ENCODE peak calls at places on chromosomes 6 and 20, in four cellular contexts. H, A, E and C are unnamed samples.

GRCh38 chr6:41392249-41392648 is 56.8 kb downstream of the NCR2 start:
- DNase-seq in H (no peak), A (no peak), E (no peak), C (no peak)

GRCh38 chr6:162705736-162706135 is 21.8 kb downstream of the PRKN start:
- DNase-seq in H (no peak), A (no peak), E (no peak), C (no peak)

GRCh38 chr20:16740365-16741072 is 7.6 kb upstream of the OTOR start:
- DNase-seq in H (no peak), A (no peak), E (no peak), C (no peak)

GRCh38 chr6:142926494-142927273 is 18.3 kb downstream of the HIVEP2 start:
- DNase-seq in H (peak; percentile 89), A (peak; percentile 64), E (peak; percentile 38), C (peak; percentile 72)

GRCh38 chr6:24574809-24575208 is 71.2 kb downstream of the KIAA0319 start:
- DNase-seq in H (no peak), A (peak; percentile 27), E (peak; percentile 13), C (no peak)

GRCh38 chr6:84037425-84038089 is 4.0 kb downstream of the MRAP2 start:
- DNase-seq in H (no peak), A (no peak), E (no peak), C (no peak)

GRCh38 chr6:117829594-117830319 is 77.3 kb upstream of the SLC35F1 start:
- DNase-seq in H (peak; percentile 15), A (no peak), E (peak; percentile 47), C (no peak)

GRCh38 chr20:6489361-6490154 is 277.9 kb upstream of the BMP2 start:
- DNase-seq in H (no peak), A (no peak), E (peak; percentile 97), C (no peak)

GRCh38 chr6:105429676-105430075 is 26.8 kb upstream of the PREP start:
- DNase-seq in H (no peak), A (no peak), E (no peak), C (no peak)

GRCh38 chr6:14673201-14673600 is 555.6 kb downstream of the CD83 start:
- DNase-seq in H (no peak), A (no peak), E (peak; percentile 27), C (no peak)

GRCh38 chr6:152296648-152297376 is 340.4 kb downstream of the SYNE1 start:
- DNase-seq in H (no peak), A (no peak), E (no peak), C (no peak)

GRCh38 chr20:46931699-46932098 is 37.1 kb downstream of the EYA2 start:
- DNase-seq in H (peak; percentile 11), A (no peak), E (no peak), C (no peak)

GRCh38 chr20:64192406-64192805 is 28.2 kb downstream of the MYT1 start:
- DNase-seq in H (no peak), A (no peak), E (no peak), C (no peak)

GRCh38 chr20:57699395-57699794 is 10.4 kb downstream of the PMEPA1 start:
- DNase-seq in H (no peak), A (no peak), E (no peak), C (no peak)

GRCh38 chr6:13384966-13385365 is 56.6 kb upstream of the TBC1D7 start:
- DNase-seq in H (peak; percentile 19), A (no peak), E (no peak), C (no peak)

GRCh38 chr6:157457787-157458186 is 76.8 kb downstream of the ZDHHC14 start:
- DNase-seq in H (no peak), A (no peak), E (no peak), C (no peak)

GRCh38 chr6:30914076-30914853 is at the start of gene VARS2:
- DNase-seq in H (peak; percentile 96), A (peak; percentile 96), E (peak; percentile 97), C (peak; percentile 98)
- TF ChIP-seq CTCF in H (peak; percentile 35), A (no peak), E (peak; percentile 50), C (no peak)

DNA sequence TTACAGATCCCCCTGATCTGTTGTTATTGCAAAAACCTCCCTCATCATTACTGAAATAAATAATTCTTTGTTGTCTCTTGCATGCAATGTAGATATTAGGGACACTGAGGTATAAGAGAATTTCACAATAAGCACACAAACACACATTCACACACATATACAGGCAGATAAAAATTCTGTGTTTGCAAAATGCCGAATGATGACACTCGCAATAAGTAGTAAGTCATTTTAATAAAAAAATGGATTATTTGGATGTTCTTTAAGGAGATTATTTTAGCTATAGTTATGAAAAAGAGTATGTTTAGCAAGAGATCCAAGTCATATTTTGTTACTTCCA is 13.6 kb downstream of the DEFB114 start:
- DNase-seq in H (no peak), A (no peak), E (no peak), C (no peak)
- TF ChIP-seq CTCF in H (no peak), A (no peak), E (no peak), C (no peak)

DNA sequence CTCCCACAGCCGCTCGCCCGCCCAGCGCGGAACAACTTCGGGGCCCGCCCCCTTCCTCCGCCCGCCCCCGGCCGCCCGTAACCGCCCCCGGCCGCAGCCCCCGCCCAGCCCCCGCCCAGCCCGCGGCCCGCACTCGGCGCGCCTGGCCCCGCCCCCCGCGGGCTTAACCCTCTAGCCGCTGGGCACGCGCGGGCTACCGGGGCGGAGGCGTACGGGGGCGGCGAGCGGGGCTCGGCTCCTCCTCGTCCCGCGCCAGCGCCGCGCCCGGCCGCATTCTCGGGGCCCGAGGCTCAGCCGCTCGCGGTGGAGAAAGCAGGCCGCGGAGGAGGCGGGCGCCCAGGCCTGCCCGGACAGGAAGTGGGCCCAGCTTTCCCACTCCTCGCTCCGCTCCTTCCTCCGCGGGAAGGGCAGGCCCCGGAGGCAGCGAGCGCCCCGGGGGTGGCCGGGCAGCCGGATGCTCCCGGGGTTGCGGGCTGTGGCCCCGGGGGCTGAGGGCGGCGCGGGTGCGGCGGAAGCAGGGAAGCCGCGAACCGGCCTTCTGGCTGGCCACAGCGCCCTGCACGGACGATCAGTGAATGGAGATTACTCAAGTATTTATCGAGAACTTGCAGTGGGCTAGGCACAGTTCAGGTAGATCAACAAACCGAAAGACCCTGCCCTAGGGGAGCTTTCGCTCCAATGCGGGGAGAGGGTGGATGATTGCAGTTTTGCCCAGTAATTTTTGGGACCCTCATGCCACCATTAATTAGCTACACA is at the start of gene TRAM2:
- DNase-seq in H (peak; percentile 90), A (peak; percentile 57), E (peak; percentile 81), C (peak; percentile 88)
- TF ChIP-seq CTCF in H (no peak), A (no peak), E (peak; percentile 29), C (no peak)

DNA sequence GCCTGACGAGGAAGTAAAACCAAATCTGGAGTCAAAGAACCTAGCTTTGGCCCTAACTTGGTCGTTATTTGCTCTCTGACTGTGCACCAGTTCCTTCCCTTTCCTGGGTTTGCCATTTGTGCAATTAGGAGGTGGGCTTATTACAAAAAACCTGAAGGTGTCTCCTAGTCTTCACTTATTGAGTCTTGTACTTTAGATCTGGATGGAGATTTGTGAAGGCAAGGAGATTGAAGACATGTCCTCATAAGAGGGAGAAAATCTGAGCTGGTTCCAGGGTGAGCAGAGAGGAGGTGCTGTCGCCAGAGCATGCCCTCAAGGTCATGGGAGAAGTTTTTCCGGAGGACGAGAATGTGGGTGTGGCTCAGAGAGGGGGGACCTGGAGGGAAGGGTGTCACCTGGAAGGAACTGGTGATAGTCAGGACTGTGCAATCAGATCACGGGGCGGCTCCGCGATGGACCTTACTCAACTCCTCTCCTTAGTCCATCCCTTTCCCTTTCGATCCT is 703 bp upstream of the ACSS2 start:
- DNase-seq in H (no peak), A (no peak), E (no peak), C (no peak)
- TF ChIP-seq CTCF in H (no peak), A (peak; percentile 40), E (peak; percentile 48), C (no peak)

DNA sequence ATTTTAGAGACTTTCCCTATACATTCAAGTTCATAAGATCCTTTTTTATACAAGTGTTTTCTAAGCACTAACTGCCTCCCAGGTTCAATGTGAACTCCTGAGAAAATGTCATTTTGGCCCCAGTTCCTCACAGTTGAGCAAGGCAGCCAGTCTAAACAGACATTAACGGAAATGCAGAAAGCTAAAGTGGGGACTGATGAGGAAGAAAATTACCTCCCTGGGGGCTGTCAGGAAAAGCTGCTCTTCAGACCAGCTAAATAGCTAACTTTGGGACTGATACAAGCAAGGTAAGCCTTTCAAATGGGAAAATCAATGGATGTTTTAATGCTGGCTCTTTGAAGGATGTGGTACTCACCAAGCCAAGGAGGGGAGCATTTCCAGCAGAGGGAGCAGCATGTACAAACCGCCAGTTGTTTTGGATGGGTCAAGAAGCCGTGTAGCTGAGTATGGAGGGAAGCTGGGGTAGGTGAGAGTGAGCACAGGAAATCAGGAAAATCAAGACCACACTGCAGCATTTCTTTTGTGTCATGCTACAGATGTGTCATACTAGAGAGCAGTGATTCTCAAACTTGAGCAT is 180.8 kb upstream of the CHD6 start:
- DNase-seq in H (no peak), A (no peak), E (no peak), C (no peak)
- TF ChIP-seq CTCF in H (no peak), A (no peak), E (no peak), C (no peak)

GRCh38 chr6:5172057-5172683 is 87.0 kb downstream of the PPP1R3G start:
- DNase-seq in H (no peak), A (no peak), E (no peak), C (no peak)

GRCh38 chr6:5174756-5175155 is 86.0 kb downstream of the LYRM4 start:
- DNase-seq in H (no peak), A (no peak), E (no peak), C (no peak)

GRCh38 chr6:5175635-5176034 is 85.1 kb downstream of the LYRM4 start:
- DNase-seq in H (no peak), A (no peak), E (no peak), C (no peak)

GRCh38 chr6:5173862-5174643 is 86.7 kb downstream of the LYRM4 start:
- DNase-seq in H (no peak), A (no peak), E (no peak), C (no peak)

DNA sequence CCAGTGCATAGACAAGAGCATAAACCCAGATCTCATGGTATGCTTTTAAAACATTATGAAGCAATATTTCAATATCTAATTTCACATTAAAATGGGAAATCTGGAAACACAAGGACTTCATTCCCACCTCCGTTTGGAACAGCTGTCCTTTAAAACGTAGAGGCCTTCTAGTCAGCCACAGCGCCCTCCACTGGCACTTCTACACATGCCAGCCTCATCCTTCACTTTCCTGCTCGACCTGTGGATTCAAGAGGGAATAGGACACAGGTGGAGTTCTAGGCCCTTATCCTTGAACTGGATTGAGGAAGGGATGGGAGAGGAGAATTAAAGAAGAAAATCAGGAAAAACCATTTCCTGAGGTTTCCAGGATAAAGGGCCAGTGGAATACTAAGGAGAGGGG is 85.6 kb downstream of the LYRM4 start:
- DNase-seq in H (no peak), A (no peak), E (peak; percentile 47), C (no peak)
- TF ChIP-seq CTCF in H (no peak), A (no peak), E (peak; percentile 73), C (no peak)

GRCh38 chr6:26216886-26217713 is 129.9 kb downstream of the HFE start:
- DNase-seq in H (peak; percentile 71), A (peak; percentile 87), E (no peak), C (peak; percentile 74)
- TF ChIP-seq CTCF in H (no peak), A (peak; percentile 71), E (peak; percentile 35), C (peak; percentile 56)